ENCODE peak calls at places on chromosome 3, in nine cellular contexts. N is Caco-2; P is GM23338; Q is astrocyte of the spinal cord; S is GM03348; F is body of pancreas; K is stimulated activated CD4-positive, alpha-beta T cell treated with anti-CD3 and anti-CD28 coated beads, Interleukin-4, amount 100 ng/mL, for 1 hour; O is EL; W is HTR-8/SVneo. U is an unnamed sample.

GRCh38 chr3:122974764-122975162 is 52.8 kb downstream of the SEMA5B start:
- DNase-seq in N (no peak), Q (peak), P (no peak), O (peak), W (peak), S (peak), K (no peak), F (no peak), U (no peak)

GRCh38 chr3:58236527-58237237 is 910 bp upstream of the ABHD6 start:
- DNase-seq in O (no peak), W (no peak), Q (no peak), N (peak), S (peak), P (peak), K (peak), F (no peak), U (no peak)

GRCh38 chr3:132787616-132788015 is 65.4 kb upstream of the NPHP3 start:
- DNase-seq in S (no peak), K (no peak), F (no peak), Q (peak), P (no peak), N (no peak), O (peak), W (no peak), U (no peak)

GRCh38 chr3:14256046-14256445 is 77.4 kb downstream of the LSM3 start:
- DNase-seq in O (no peak), S (no peak), F (no peak), W (no peak), Q (no peak), P (no peak), N (no peak), K (no peak), U (no peak)

GRCh38 chr3:195207056-195207455 is 63.9 kb downstream of the XXYLT1 start:
- DNase-seq in K (no peak), N (no peak), P (no peak), W (no peak), O (no peak), Q (no peak), S (no peak), F (no peak), U (no peak)

GRCh38 chr3:171028779-171029232 is 2.3 kb upstream of the SLC2A2 start:
- DNase-seq in K (no peak), W (peak), F (no peak), S (peak), P (no peak), O (peak), Q (peak), N (peak), U (no peak)

GRCh38 chr3:146071636-146072035 is 89.3 kb downstream of the PLOD2 start:
- DNase-seq in W (no peak), K (no peak), Q (no peak), S (no peak), F (no peak), N (no peak), O (no peak), P (no peak), U (no peak)

GRCh38 chr3:64238971-64239667 is 13.9 kb upstream of the PRICKLE2 start:
- DNase-seq in O (peak), P (peak), W (peak), N (peak), Q (peak), F (peak), S (peak), K (no peak), U (no peak)

GRCh38 chr3:132255041-132255745 is 62.0 kb upstream of the ACP3 start:
- DNase-seq in S (peak), O (peak), W (no peak), K (no peak), P (peak), Q (peak), N (peak), F (no peak), U (no peak)

GRCh38 chr3:66037986-66038369 is 740 bp downstream of the MAGI1 start:
- DNase-seq in N (peak), K (no peak), Q (no peak), W (no peak), S (peak), O (no peak), F (peak), P (no peak), U (no peak)

GRCh38 chr3:134212898-134213665 is 37.6 kb downstream of the RYK start:
- DNase-seq in W (peak), N (peak), S (peak), Q (peak), K (peak), F (peak), P (peak), O (peak), U (peak)

GRCh38 chr3:64278631-64279030 is 53.4 kb upstream of the PRICKLE2 start:
- DNase-seq in S (no peak), N (no peak), Q (peak), P (peak), F (no peak), W (no peak), O (peak), K (no peak), U (no peak)

GRCh38 chr3:12194209-12194608 is 35.5 kb upstream of the TIMP4 start:
- DNase-seq in N (no peak), W (no peak), O (peak), F (no peak), S (peak), P (no peak), Q (peak), K (no peak), U (no peak)

GRCh38 chr3:21624514-21624913 is 126.5 kb downstream of the ZNF385D start:
- DNase-seq in O (no peak), Q (peak), P (no peak), F (no peak), K (no peak), W (no peak), S (no peak), N (no peak), U (no peak)

GRCh38 chr3:19931180-19931692 is 2.8 kb downstream of the EFHB start:
- DNase-seq in N (no peak), F (no peak), O (no peak), P (no peak), W (no peak), Q (no peak), S (no peak), K (no peak), U (no peak)

GRCh38 chr3:33687406-33688010 is 30.5 kb downstream of the CLASP2 start:
- DNase-seq in S (peak), Q (peak), P (no peak), N (no peak), O (peak), F (no peak), K (no peak), W (peak), U (no peak)

GRCh38 chr3:139893264-139893962 is 41.6 kb upstream of the CLSTN2 start:
- DNase-seq in F (no peak), P (no peak), K (no peak), O (no peak), S (no peak), W (no peak), N (no peak), Q (no peak), U (no peak)

GRCh38 chr3:38375072-38375471 is 28.5 kb downstream of the XYLB start:
- DNase-seq in K (no peak), W (no peak), P (no peak), O (no peak), S (no peak), F (no peak), N (no peak), Q (no peak), U (no peak)

GRCh38 chr3:177641206-177641605 is 443.9 kb upstream of the TBL1XR1 start:
- DNase-seq in Q (no peak), W (no peak), S (no peak), P (no peak), F (no peak), K (no peak), N (no peak), O (no peak), U (no peak)

GRCh38 chr3:98763076-98763475 is at the start of gene ST3GAL6:
- DNase-seq in W (no peak), F (no peak), S (peak), Q (no peak), P (no peak), K (no peak), O (peak), N (no peak), U (no peak)

GRCh38 chr3:143812411-143812968 is 35.8 kb downstream of the SLC9A9 start:
- DNase-seq in O (no peak), N (no peak), K (no peak), F (no peak), Q (no peak), S (no peak), W (no peak), P (no peak), U (no peak)

GRCh38 chr3:134463676-134464611 is 21.8 kb downstream of the ANAPC13 start:
- DNase-seq in P (peak), Q (peak), W (no peak), F (peak), N (no peak), O (peak), K (no peak), S (peak), U (no peak)

GRCh38 chr3:189941679-189942078 is 179.0 kb downstream of the P3H2 start:
- DNase-seq in O (peak), P (no peak), Q (peak), K (no peak), N (peak), S (peak), W (no peak), F (peak), U (no peak)

GRCh38 chr3:180085122-180085710 is 48.5 kb upstream of the PEX5L start:
- DNase-seq in S (no peak), K (no peak), Q (no peak), F (no peak), P (no peak), O (no peak), W (no peak), N (no peak), U (no peak)

GRCh38 chr3:122392868-122393844 is 9.2 kb downstream of the FAM162A start:
- DNase-seq in P (peak), K (no peak), S (peak), W (peak), Q (peak), F (no peak), O (peak), N (peak), U (no peak)

GRCh38 chr3:46538803-46539442 is 27.2 kb downstream of the LRRC2 start:
- DNase-seq in O (peak), K (peak), Q (peak), W (no peak), P (no peak), N (no peak), S (peak), F (no peak), U (peak)

GRCh38 chr3:9898467-9899229 is 4.0 kb upstream of the IL17RE start:
- DNase-seq in F (peak), W (no peak), P (no peak), O (no peak), S (no peak), Q (no peak), N (no peak), K (no peak), U (no peak)

GRCh38 chr3:183518446-183519185 is 36.9 kb downstream of the KLHL6 start:
- DNase-seq in S (no peak), N (no peak), K (no peak), Q (no peak), O (peak), P (peak), F (no peak), W (no peak), U (no peak)

GRCh38 chr3:155327430-155327829 is 33.9 kb upstream of the STRIT1 start:
- DNase-seq in S (no peak), K (no peak), W (no peak), O (no peak), Q (no peak), N (no peak), P (no peak), F (no peak), U (no peak)

GRCh38 chr3:121998030-121998580 is 23.9 kb downstream of the ILDR1 start:
- DNase-seq in O (peak), N (no peak), Q (peak), P (no peak), F (no peak), K (no peak), W (no peak), S (no peak), U (no peak)